ENCODE peak calls at places on chromosomes 3 and 15, in six cellular contexts. One of them, this sample, is unnamed.

GRCh38 chr3:32872487-32873382 is 54.9 kb downstream of the TRIM71 start:
- DNase-seq in GM23248: peak; percentile 31
- DNase-seq in hepatocyte: peak; percentile 47
- DNase-seq in OCI-LY7: no peak
- DNase-seq in PC-3: peak; percentile 60
- DNase-seq in neural progenitor cell: no peak
- DNase-seq in this sample: no peak

GRCh38 chr3:29282431-29283296 is 1.8 kb downstream of the RBMS3 start:
- DNase-seq in GM23248: peak; percentile 57
- DNase-seq in hepatocyte: peak; percentile 44
- DNase-seq in OCI-LY7: no peak
- DNase-seq in PC-3: peak; percentile 36
- DNase-seq in neural progenitor cell: peak; percentile 17
- DNase-seq in this sample: no peak

GRCh38 chr3:49313902-49314676 is 25.8 kb downstream of the USP4 start:
- DNase-seq in GM23248: peak; percentile 53
- DNase-seq in hepatocyte: no peak
- DNase-seq in OCI-LY7: no peak
- DNase-seq in PC-3: no peak
- DNase-seq in neural progenitor cell: no peak
- DNase-seq in this sample: no peak

GRCh38 chr15:80836223-80836622 is 57.1 kb downstream of the CEMIP start:
- DNase-seq in GM23248: no peak
- DNase-seq in hepatocyte: no peak
- DNase-seq in OCI-LY7: no peak
- DNase-seq in PC-3: no peak
- DNase-seq in neural progenitor cell: no peak
- DNase-seq in this sample: peak; percentile 54

GRCh38 chr3:29764603-29765254 is 483.9 kb downstream of the RBMS3 start:
- DNase-seq in GM23248: peak; percentile 87
- DNase-seq in hepatocyte: peak; percentile 59
- DNase-seq in OCI-LY7: no peak
- DNase-seq in PC-3: peak; percentile 94
- DNase-seq in neural progenitor cell: no peak
- DNase-seq in this sample: no peak

GRCh38 chr15:22229971-22230815 is 149.9 kb downstream of the OR4M2 start:
- DNase-seq in GM23248: no peak
- DNase-seq in hepatocyte: no peak
- DNase-seq in OCI-LY7: no peak
- DNase-seq in PC-3: no peak
- DNase-seq in neural progenitor cell: no peak
- DNase-seq in this sample: no peak

GRCh38 chr3:173342679-173343078 is 54.9 kb upstream of the NLGN1 start:
- DNase-seq in GM23248: no peak
- DNase-seq in hepatocyte: no peak
- DNase-seq in OCI-LY7: no peak
- DNase-seq in PC-3: no peak
- DNase-seq in neural progenitor cell: no peak
- DNase-seq in this sample: no peak

GRCh38 chr3:113747719-113748046 is 848 bp downstream of the ATP6V1A start:
- DNase-seq in GM23248: peak; percentile 49
- DNase-seq in hepatocyte: no peak
- DNase-seq in OCI-LY7: peak; percentile 18
- DNase-seq in PC-3: peak; percentile 27
- DNase-seq in neural progenitor cell: peak; percentile 18
- DNase-seq in this sample: no peak

GRCh38 chr15:32706704-32707103 is 11.1 kb upstream of the GREM1 start:
- DNase-seq in GM23248: peak; percentile 82
- DNase-seq in hepatocyte: no peak
- DNase-seq in OCI-LY7: no peak
- DNase-seq in PC-3: peak; percentile 69
- DNase-seq in neural progenitor cell: no peak
- DNase-seq in this sample: no peak

GRCh38 chr15:66901336-66902100 is 163.9 kb upstream of the SMAD3 start:
- DNase-seq in GM23248: peak; percentile 61
- DNase-seq in hepatocyte: no peak
- DNase-seq in OCI-LY7: no peak
- DNase-seq in PC-3: peak; percentile 6
- DNase-seq in neural progenitor cell: no peak
- DNase-seq in this sample: no peak

GRCh38 chr3:37087870-37088269 is 86.5 kb downstream of the LRRFIP2 start:
- DNase-seq in GM23248: no peak
- DNase-seq in hepatocyte: no peak
- DNase-seq in OCI-LY7: no peak
- DNase-seq in PC-3: no peak
- DNase-seq in neural progenitor cell: no peak
- DNase-seq in this sample: no peak

GRCh38 chr3:177490626-177491025 is 293.3 kb upstream of the TBL1XR1 start:
- DNase-seq in GM23248: no peak
- DNase-seq in hepatocyte: no peak
- DNase-seq in OCI-LY7: no peak
- DNase-seq in PC-3: no peak
- DNase-seq in neural progenitor cell: no peak
- DNase-seq in this sample: no peak

GRCh38 chr3:182116386-182116785 is 404.7 kb downstream of the SOX2 start:
- DNase-seq in GM23248: no peak
- DNase-seq in hepatocyte: no peak
- DNase-seq in OCI-LY7: no peak
- DNase-seq in PC-3: no peak
- DNase-seq in neural progenitor cell: no peak
- DNase-seq in this sample: no peak

GRCh38 chr3:49602877-49603411 is 48.7 kb downstream of the BSN start:
- DNase-seq in GM23248: no peak
- DNase-seq in hepatocyte: no peak
- DNase-seq in OCI-LY7: no peak
- DNase-seq in PC-3: peak; percentile 77
- DNase-seq in neural progenitor cell: no peak
- DNase-seq in this sample: no peak

DNA sequence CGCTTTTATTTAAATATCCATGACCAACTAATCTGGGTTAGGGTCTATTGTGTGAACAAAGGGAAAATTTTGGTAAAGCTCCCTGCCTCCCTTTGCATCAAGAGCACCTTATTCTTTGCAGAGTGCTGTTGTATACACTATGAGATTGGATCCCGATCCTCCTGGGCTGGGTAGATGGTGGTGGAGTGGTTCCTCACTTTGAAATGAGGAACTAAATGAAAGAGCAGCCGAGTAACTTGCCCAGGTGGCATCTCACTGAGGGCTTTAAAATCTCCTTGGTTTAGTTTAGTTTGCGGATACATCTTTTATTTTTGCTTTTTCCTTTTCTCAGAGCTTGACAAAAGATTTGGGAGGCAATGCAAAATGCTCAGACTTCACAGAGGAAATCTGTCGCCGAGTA is 19.4 kb downstream of the IDH3A start:
- DNase-seq in GM23248: no peak
- DNase-seq in hepatocyte: no peak
- DNase-seq in OCI-LY7: peak; percentile 64
- DNase-seq in PC-3: no peak
- DNase-seq in neural progenitor cell: no peak
- DNase-seq in this sample: no peak
- H3K27ac ChIP-seq in GM23248: no peak overlapping the region
- H3K27ac ChIP-seq in hepatocyte: no peak overlapping the region
- H3K27ac ChIP-seq in OCI-LY7: peak overlapping the region; percentile 94
- H3K27ac ChIP-seq in PC-3: no peak overlapping the region
- H3K27ac ChIP-seq in neural progenitor cell: no peak overlapping the region
- H3K27ac ChIP-seq in this sample: no peak overlapping the region

DNA sequence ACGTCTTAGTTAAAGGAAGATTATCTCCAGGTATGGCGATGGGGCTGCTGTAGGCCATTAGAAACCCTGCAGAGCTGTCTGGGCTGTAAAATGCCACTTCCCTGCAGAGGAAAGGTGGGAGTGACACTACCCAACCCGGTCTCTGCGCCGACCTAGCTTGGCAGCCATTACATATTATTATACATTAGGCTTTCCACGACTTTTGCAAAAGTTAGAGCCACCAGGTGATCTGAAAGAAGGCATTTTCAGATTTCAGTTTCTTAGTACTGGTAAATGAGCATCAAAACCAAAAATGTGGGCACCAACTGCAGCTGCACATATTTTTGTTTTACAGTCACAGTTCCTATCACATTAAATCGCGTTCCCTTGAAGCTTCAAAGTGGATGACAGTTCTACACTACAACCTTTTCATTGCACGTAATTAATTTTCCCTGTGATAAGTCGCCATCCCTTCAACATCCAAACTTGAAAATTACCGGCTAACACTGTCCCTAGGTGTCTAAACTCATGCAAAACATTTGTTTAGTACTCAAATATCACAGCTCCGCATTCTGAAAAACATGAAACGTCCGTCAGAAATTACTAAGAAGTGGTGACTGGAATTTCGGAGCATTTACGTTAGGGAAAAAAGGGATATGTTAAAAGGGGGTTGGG is 81.3 kb upstream of the CHD2 start:
- DNase-seq in GM23248: no peak
- DNase-seq in hepatocyte: no peak
- DNase-seq in OCI-LY7: no peak
- DNase-seq in PC-3: no peak
- DNase-seq in neural progenitor cell: no peak
- DNase-seq in this sample: no peak
- TF ChIP-seq EZH2phosphoT487 in GM23248: no peak
- TF ChIP-seq EZH2phosphoT487 in hepatocyte: no peak
- TF ChIP-seq EZH2phosphoT487 in OCI-LY7: no peak
- TF ChIP-seq EZH2phosphoT487 in PC-3: no peak
- TF ChIP-seq EZH2phosphoT487 in neural progenitor cell: no peak
- TF ChIP-seq EZH2phosphoT487 in this sample: no peak

GRCh38 chr15:57251941-57252340 is 124.4 kb upstream of the CGNL1 start:
- DNase-seq in GM23248: peak; percentile 67
- DNase-seq in hepatocyte: no peak
- DNase-seq in OCI-LY7: no peak
- DNase-seq in PC-3: peak; percentile 4
- DNase-seq in neural progenitor cell: no peak
- DNase-seq in this sample: no peak
- H3K27ac ChIP-seq in GM23248: peak overlapping the region; percentile 85
- H3K27ac ChIP-seq in hepatocyte: no peak overlapping the region
- H3K27ac ChIP-seq in OCI-LY7: no peak overlapping the region
- H3K27ac ChIP-seq in PC-3: no peak overlapping the region
- H3K27ac ChIP-seq in neural progenitor cell: no peak overlapping the region
- H3K27ac ChIP-seq in this sample: peak overlapping the region; percentile 54

GRCh38 chr3:129689036-129689435 is 82.6 kb upstream of the PLXND1 start:
- DNase-seq in GM23248: no peak
- DNase-seq in hepatocyte: no peak
- DNase-seq in OCI-LY7: no peak
- DNase-seq in PC-3: no peak
- DNase-seq in neural progenitor cell: no peak
- DNase-seq in this sample: no peak
- TF ChIP-seq EZH2phosphoT487 in GM23248: no peak
- TF ChIP-seq EZH2phosphoT487 in hepatocyte: no peak
- TF ChIP-seq EZH2phosphoT487 in OCI-LY7: no peak
- TF ChIP-seq EZH2phosphoT487 in PC-3: no peak
- TF ChIP-seq EZH2phosphoT487 in neural progenitor cell: no peak
- TF ChIP-seq EZH2phosphoT487 in this sample: no peak

DNA sequence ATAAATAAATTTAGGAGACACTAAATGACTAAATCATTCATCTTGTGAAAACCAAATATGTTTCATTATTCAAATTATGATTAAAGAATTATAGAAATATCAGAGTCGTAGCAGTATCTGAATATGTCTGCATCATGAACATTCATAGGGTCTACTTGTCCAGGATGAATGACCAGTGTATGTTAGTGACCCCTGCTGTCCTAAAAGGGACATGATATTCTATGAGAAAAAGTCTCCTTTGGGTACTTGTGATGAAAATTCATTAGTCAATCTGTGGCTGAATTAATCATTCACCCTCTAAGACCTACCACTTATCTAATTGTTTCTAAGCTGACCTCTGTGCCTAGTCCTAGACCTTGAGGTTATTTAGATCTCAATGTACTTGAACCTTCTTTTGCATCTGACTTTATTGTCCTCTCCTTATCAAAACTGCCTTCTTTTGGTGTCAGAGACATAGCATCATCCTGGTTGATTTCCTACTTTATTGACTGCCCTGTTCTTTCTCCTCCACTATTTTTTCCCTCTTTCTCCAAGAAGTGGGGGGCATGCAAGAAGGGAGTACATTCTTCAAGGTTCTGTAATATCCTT is 799.3 kb downstream of the DIPK2A start:
- DNase-seq in GM23248: peak; percentile 59
- DNase-seq in hepatocyte: peak; percentile 43
- DNase-seq in OCI-LY7: no peak
- DNase-seq in PC-3: peak; percentile 45
- DNase-seq in neural progenitor cell: peak; percentile 41
- DNase-seq in this sample: no peak
- H3K27ac ChIP-seq in GM23248: peak overlapping the region; percentile 1
- H3K27ac ChIP-seq in hepatocyte: no peak overlapping the region
- H3K27ac ChIP-seq in OCI-LY7: no peak overlapping the region
- H3K27ac ChIP-seq in PC-3: no peak overlapping the region
- H3K27ac ChIP-seq in neural progenitor cell: no peak overlapping the region
- H3K27ac ChIP-seq in this sample: no peak overlapping the region

GRCh38 chr15:57769266-57769665 is 62.8 kb downstream of the POLR2M start:
- DNase-seq in GM23248: peak; percentile 93
- DNase-seq in hepatocyte: no peak
- DNase-seq in OCI-LY7: no peak
- DNase-seq in PC-3: no peak
- DNase-seq in neural progenitor cell: no peak
- DNase-seq in this sample: no peak
- TF ChIP-seq EZH2phosphoT487 in GM23248: no peak
- TF ChIP-seq EZH2phosphoT487 in hepatocyte: no peak
- TF ChIP-seq EZH2phosphoT487 in OCI-LY7: no peak
- TF ChIP-seq EZH2phosphoT487 in PC-3: no peak
- TF ChIP-seq EZH2phosphoT487 in neural progenitor cell: no peak
- TF ChIP-seq EZH2phosphoT487 in this sample: no peak